ENCODE peak calls at places on chromosomes 16 and 17, in six cellular contexts. Z is cardiac muscle cell, P is GM23248, J is astrocyte of the spinal cord, A is choroid plexus epithelial cell, G is foreskin fibroblast. E is an unnamed sample.

GRCh38 chr17:10295728-10296343 is 77.0 kb downstream of the MYH13 start:
- DNase-seq in A (peak), Z (peak), P (peak), G (no peak), J (peak), E (no peak)

GRCh38 chr17:50565559-50566350 is 5.2 kb downstream of the CACNA1G start:
- DNase-seq in J (no peak), P (peak), A (no peak), G (no peak), Z (no peak), E (no peak)

GRCh38 chr16:11260596-11260966 is 4.6 kb upstream of the SOCS1 start:
- DNase-seq in A (no peak), G (no peak), P (no peak), J (no peak), Z (no peak), E (no peak)

GRCh38 chr17:47719411-47720152 is 13.5 kb upstream of the TBX21 start:
- DNase-seq in Z (no peak), P (peak), A (peak), J (peak), G (peak), E (peak)

GRCh38 chr16:87064731-87065720 is 252.2 kb downstream of the C16orf95 start:
- DNase-seq in A (peak), G (no peak), Z (no peak), P (no peak), J (peak), E (no peak)

GRCh38 chr17:30000001-30000754 is 58.7 kb downstream of the EFCAB5 start:
- DNase-seq in P (peak), G (no peak), Z (no peak), J (no peak), A (peak), E (no peak)

GRCh38 chr16:31476305-31477219 is 4.6 kb downstream of the TGFB1I1 start:
- DNase-seq in A (no peak), P (no peak), J (no peak), G (no peak), Z (peak), E (no peak)

GRCh38 chr16:68297908-68298307 is 12.8 kb downstream of the SLC7A6OS start:
- DNase-seq in P (peak), A (peak), J (no peak), G (no peak), Z (no peak), E (no peak)

GRCh38 chr16:30533748-30534367 is 800 bp downstream of the ZNF747 start:
- DNase-seq in P (peak), J (no peak), Z (no peak), G (no peak), A (peak), E (no peak)

GRCh38 chr16:14280541-14280940 is 209.4 kb downstream of the MRTFB start:
- DNase-seq in P (peak), G (no peak), A (no peak), J (no peak), Z (no peak), E (no peak)

GRCh38 chr17:55420776-55421178 is 858 bp downstream of the MMD start:
- DNase-seq in Z (peak), J (no peak), G (no peak), A (no peak), P (peak), E (no peak)

GRCh38 chr16:8583199-8583598 is 7.1 kb downstream of the TMEM114 start:
- DNase-seq in P (peak), J (peak), G (peak), Z (no peak), A (peak), E (no peak)

GRCh38 chr16:31181102-31181830 is 1.3 kb downstream of the FUS start:
- DNase-seq in A (peak), P (peak), J (peak), G (peak), Z (no peak), E (no peak)

GRCh38 chr17:44272321-44272951 is 4.5 kb upstream of the SLC4A1 start:
- DNase-seq in J (no peak), Z (no peak), P (no peak), G (no peak), A (no peak), E (no peak)

GRCh38 chr16:1026784-1027415 is 45.3 kb downstream of the SOX8 start:
- DNase-seq in P (no peak), J (no peak), A (no peak), Z (no peak), G (no peak), E (no peak)

DNA sequence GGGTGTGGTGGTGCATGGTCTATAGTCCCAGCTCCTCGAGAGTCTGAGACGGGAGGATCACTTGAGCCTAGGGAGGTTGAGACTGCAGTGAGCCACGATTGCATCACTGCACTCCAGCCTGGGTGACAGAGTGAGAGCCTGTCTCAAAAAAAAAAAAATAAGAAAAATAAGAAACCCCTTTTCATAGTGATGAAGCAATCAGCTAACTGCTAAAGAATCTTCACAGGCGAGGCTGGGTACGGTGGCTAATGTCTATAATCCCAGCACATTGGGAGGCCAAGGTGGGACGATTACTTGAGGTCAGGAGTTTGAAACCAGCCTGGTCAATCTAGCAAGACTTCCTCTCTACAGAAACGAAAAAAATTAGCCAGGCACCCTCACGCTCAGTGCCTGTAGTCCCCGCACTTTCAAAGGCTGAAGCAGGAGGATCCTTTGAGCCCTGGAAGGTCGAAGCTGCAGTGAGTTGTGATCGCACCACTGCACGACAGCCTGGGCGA is 766 bp downstream of the SLFN12L start:
- DNase-seq in P (no peak), J (no peak), A (no peak), G (no peak), Z (no peak), E (no peak)
- H3K4me3 ChIP-seq in P (no peak), J (no peak), A (no peak), G (no peak), Z (no peak), E (no peak)

GRCh38 chr17:970388-970768 is 9.2 kb downstream of the NXN start:
- DNase-seq in P (no peak), G (no peak), A (no peak), Z (no peak), J (no peak), E (no peak)

GRCh38 chr17:968812-969766 is 10.5 kb downstream of the NXN start:
- DNase-seq in P (peak), A (no peak), G (peak), Z (no peak), J (no peak), E (no peak)

GRCh38 chr17:967122-967521 is 12.5 kb downstream of the NXN start:
- DNase-seq in Z (no peak), A (no peak), G (no peak), P (no peak), J (no peak), E (no peak)

GRCh38 chr17:973053-973452 is 6.5 kb downstream of the NXN start:
- DNase-seq in P (no peak), Z (no peak), G (no peak), J (peak), A (no peak), E (no peak)

DNA sequence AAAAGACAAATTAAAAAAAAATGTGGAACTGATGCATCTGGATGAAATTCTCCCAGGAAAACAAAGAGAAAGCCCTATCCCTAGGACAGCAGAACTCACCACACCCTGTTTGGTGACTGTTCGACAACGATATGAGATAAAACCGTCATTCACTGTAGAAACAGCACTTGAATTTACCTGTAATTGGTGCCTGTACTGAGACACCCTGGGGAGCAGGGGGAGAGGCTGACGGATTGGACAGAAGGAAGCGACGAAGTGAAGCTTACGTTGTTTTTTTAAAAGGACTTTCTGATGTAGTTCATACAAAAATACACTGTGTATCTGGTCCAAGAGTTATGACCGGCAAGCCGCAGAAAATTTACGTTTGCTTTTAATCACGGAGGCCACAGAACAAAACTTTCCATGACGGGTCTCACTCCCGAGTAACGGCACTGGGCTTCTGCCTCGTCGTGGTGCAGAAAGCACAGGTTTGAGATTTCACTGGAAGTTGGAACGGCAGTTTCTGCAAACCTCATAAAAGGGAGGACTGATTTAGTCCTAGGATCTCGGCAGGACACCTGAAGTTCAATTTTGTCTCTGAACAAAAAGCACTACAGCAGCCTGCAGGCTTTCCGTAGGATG is 9.7 kb downstream of the NXN start:
- DNase-seq in J (no peak), A (no peak), P (peak), G (no peak), Z (no peak), E (no peak)
- H3K4me3 ChIP-seq in J (peak), A (peak), P (peak), G (peak), Z (no peak), E (peak)

DNA sequence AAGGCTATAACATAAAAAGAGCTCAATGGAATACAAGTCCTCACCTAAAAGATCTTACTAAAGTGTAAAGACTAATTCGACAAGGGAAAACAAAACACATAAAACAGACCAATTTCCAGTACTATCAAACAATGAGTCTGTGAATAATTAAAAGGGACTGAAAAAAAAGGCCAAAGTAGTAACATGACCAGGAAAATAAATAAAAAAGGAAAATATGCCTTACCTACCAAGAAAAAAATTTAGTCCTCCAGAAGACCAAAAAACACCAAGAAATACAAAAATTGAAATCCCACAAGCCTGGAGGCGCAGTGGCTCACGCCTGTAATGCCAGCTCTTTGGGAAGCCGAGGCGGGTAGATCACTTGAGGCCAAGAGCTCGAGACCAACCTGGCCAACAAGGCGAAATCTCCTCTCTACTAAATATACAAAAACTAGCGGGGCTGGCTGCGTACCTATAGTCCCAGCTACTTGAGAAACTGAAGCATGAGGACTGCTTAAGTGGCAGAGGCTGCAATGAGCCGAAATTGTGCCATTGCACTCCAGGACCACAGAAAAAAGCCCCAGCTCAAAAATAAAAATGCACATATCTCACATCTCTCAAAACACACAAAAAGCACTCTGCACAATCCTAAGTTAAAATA is 60.8 kb downstream of the TEX14 start:
- DNase-seq in Z (peak), G (no peak), P (peak), J (no peak), A (no peak), E (no peak)
- H3K4me3 ChIP-seq in Z (no peak), G (peak), P (peak), J (no peak), A (no peak), E (no peak)

GRCh38 chr17:78933025-78933958 is 8.1 kb upstream of the TIMP2 start:
- DNase-seq in J (peak), G (peak), Z (no peak), P (peak), A (peak), E (peak)
- H3K4me3 ChIP-seq in J (no peak), G (peak), Z (no peak), P (peak), A (no peak), E (peak)

GRCh38 chr16:88195911-88196465 is 186.8 kb upstream of the ZNF469 start:
- DNase-seq in G (no peak), Z (no peak), A (no peak), P (no peak), J (no peak), E (no peak)
- H3K4me3 ChIP-seq in G (no peak), Z (no peak), A (no peak), P (no peak), J (no peak), E (no peak)

GRCh38 chr17:2053380-2054261 is 1.3 kb upstream of the HIC1 start:
- DNase-seq in Z (peak), J (peak), A (peak), P (peak), G (peak), E (no peak)

GRCh38 chr17:2056221-2057129 is 1.6 kb downstream of the HIC1 start:
- DNase-seq in J (peak), A (peak), P (peak), Z (peak), G (no peak), E (no peak)

GRCh38 chr17:2054740-2055493 is at the start of gene HIC1:
- DNase-seq in Z (peak), G (peak), J (peak), P (peak), A (peak), E (no peak)

GRCh38 chr17:2055494-2056220 is 754 bp downstream of the HIC1 start:
- DNase-seq in Z (no peak), P (peak), J (peak), A (peak), G (no peak), E (no peak)

GRCh38 chr17:2054262-2054739 is 602 bp upstream of the HIC1 start:
- DNase-seq in Z (peak), P (peak), G (no peak), J (peak), A (peak), E (no peak)
- H3K4me3 ChIP-seq in Z (peak), P (peak), G (peak), J (peak), A (peak), E (peak)

DNA sequence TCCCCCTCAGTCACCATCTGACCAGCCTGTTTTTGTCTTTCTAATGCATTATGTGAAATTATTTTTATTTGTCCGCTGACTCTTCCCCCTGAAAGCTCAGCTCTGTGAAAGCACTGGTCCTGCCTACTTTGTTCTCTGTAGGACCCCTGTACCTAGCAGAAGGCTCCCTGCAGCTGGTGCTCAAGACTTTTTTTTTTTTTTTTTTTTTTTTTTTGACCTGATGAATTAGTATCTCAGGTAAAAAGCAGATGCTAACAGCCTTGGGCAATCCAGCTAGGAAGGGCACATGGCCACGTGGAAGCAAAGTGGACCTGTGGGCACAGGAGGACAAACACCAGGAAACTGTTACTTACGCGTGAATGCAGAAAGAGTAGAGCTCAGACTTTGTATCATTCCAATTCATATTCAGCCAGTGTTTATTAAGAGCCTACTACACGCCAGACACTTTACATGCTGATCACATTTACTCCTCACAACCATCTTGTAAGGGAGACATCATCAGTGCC is 629 bp upstream of the UNC119 start:
- DNase-seq in A (no peak), G (no peak), P (no peak), Z (no peak), J (no peak), E (no peak)
- H3K4me3 ChIP-seq in A (peak), G (peak), P (peak), Z (peak), J (peak), E (peak)

DNA sequence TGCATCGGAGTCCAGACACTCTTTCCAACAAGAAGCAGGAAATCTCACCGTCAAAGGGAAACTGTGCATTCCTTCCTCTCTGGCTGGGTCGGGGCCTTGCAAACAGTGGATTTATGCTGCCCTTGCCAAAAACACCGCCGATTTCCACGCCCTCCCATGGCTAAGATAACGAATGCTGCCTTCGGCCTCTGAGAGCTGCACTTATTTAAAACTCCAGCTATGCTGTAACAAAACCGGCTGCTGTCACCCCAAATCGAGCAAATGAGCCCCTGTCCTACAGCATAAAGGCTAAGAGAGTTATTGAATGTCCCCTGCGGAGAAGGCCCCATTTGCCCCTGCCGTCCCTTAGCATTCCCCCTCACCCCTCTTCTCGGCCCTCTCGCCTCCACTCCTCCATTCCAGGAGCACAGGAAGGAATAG is 275.5 kb upstream of the IRX5 start:
- DNase-seq in G (no peak), P (peak), J (peak), A (peak), Z (peak), E (no peak)
- H3K4me3 ChIP-seq in G (no peak), P (peak), J (no peak), A (peak), Z (no peak), E (no peak)

GRCh38 chr17:41998497-41998896 is 18.7 kb downstream of the DNAJC7 start:
- DNase-seq in P (no peak), A (no peak), Z (no peak), J (no peak), G (no peak), E (no peak)
- H3K4me3 ChIP-seq in P (no peak), A (no peak), Z (no peak), J (no peak), G (no peak), E (no peak)

E was measured in skeletal muscle cell.